ENCODE peak calls at places on chromosomes 12 and 14, in five cellular contexts. L is SJSA1, H is heart right ventricle, K is mesothelial cell of epicardium, M is right cardiac atrium. Q is an unnamed sample.

GRCh38 chr14:52355016-52355430 is 40.9 kb downstream of the PTGER2 start:
- DNase-seq in L (peak), H (no peak), K (no peak), M (no peak), Q (no peak)

GRCh38 chr12:124727244-124727673 is 136.4 kb downstream of the SCARB1 start:
- DNase-seq in L (no peak), H (peak), K (no peak), M (peak), Q (no peak)

GRCh38 chr14:99062216-99062615 is 209.8 kb downstream of the BCL11B start:
- DNase-seq in L (no peak), H (no peak), K (no peak), M (no peak), Q (no peak)

GRCh38 chr14:82757775-82758174 is 1224.1 kb upstream of the SEL1L start:
- DNase-seq in L (no peak), H (no peak), K (no peak), M (no peak), Q (no peak)

GRCh38 chr12:168763-169525 is 45.0 kb downstream of the SLC6A12 start:
- DNase-seq in L (no peak), H (no peak), K (no peak), M (no peak), Q (no peak)

GRCh38 chr12:106274575-106275081 is 26.8 kb upstream of the CKAP4 start:
- DNase-seq in L (no peak), H (no peak), K (no peak), M (no peak), Q (no peak)

GRCh38 chr14:68297871-68298468 is 478.4 kb downstream of the RAD51B start:
- DNase-seq in L (no peak), H (no peak), K (no peak), M (no peak), Q (no peak)

GRCh38 chr12:7113389-7113871 is 4.4 kb upstream of the C1RL start:
- DNase-seq in L (peak), H (no peak), K (no peak), M (no peak), Q (no peak)

GRCh38 chr12:84767079-84767478 is 145.5 kb downstream of the SLC6A15 start:
- DNase-seq in L (no peak), H (no peak), K (no peak), M (no peak), Q (no peak)

GRCh38 chr12:107349008-107349747 is 255.8 kb upstream of the CRY1 start:
- DNase-seq in L (peak), H (no peak), K (peak), M (no peak), Q (no peak)

GRCh38 chr12:15709524-15709923 is 79.7 kb downstream of the EPS8 start:
- DNase-seq in L (no peak), H (no peak), K (no peak), M (no peak), Q (no peak)

GRCh38 chr12:3752096-3752709 is 706 bp downstream of the CRACR2A start:
- DNase-seq in L (no peak), H (peak), K (peak), M (peak), Q (peak)

Q was measured in type B pancreatic cell.